ENCODE peak calls at places on chromosome 11, in seven cellular contexts. A is HCT116, K is HepG2, P is SK-N-SH, I is K562, G is GM12878, U is H1. C is an unnamed sample.

GRCh38 chr11:43835104-43835503 is 45.5 kb upstream of the ALKBH3 start:
- DNase-seq in U (no peak), A (no peak), I (no peak), K (no peak), G (no peak), P (peak; percentile 44), C (no peak)

GRCh38 chr11:35798423-35798822 is 135.8 kb downstream of the TRIM44 start:
- DNase-seq in A (no peak), K (no peak), U (no peak), I (no peak), G (no peak), P (no peak), C (no peak)

GRCh38 chr11:46006418-46007070 is 84.1 kb downstream of the LARGE2 start:
- DNase-seq in U (no peak), A (peak; percentile 63), K (peak; percentile 71), I (peak; percentile 47), P (peak; percentile 65), G (peak; percentile 37), C (peak; percentile 59)

GRCh38 chr11:12842933-12843636 is 166.0 kb upstream of the RASSF10 start:
- DNase-seq in G (no peak), P (peak; percentile 32), K (no peak), U (no peak), I (peak; percentile 76), A (no peak), C (no peak)

GRCh38 chr11:11396290-11397042 is 43.4 kb upstream of the CSNK2A3 start:
- DNase-seq in U (no peak), I (no peak), A (no peak), G (no peak), K (no peak), P (no peak), C (no peak)

GRCh38 chr11:59223177-59223576 is 10.4 kb upstream of the MPEG1 start:
- DNase-seq in I (no peak), U (no peak), K (no peak), P (no peak), A (no peak), G (no peak), C (no peak)

GRCh38 chr11:47532597-47533213 is 20.2 kb downstream of the CELF1 start:
- DNase-seq in U (no peak), G (no peak), P (peak; percentile 31), K (no peak), A (no peak), I (peak; percentile 26), C (no peak)

GRCh38 chr11:116112031-116112935 is 608.1 kb upstream of the CADM1 start:
- DNase-seq in P (no peak), I (no peak), G (no peak), K (no peak), U (no peak), A (no peak), C (no peak)

GRCh38 chr11:16030664-16031063 is 325.7 kb downstream of the SOX6 start:
- DNase-seq in I (no peak), A (no peak), K (no peak), U (no peak), G (no peak), P (no peak), C (no peak)

GRCh38 chr11:9821008-9821752 is 157.3 kb downstream of the SWAP70 start:
- DNase-seq in K (no peak), A (no peak), P (peak; percentile 46), I (no peak), U (no peak), G (no peak), C (no peak)

GRCh38 chr11:108543316-108543955 is 45.3 kb upstream of the POGLUT3 start:
- DNase-seq in K (no peak), P (no peak), G (no peak), I (no peak), U (no peak), A (no peak), C (no peak)

GRCh38 chr11:130449996-130450419 is 1.6 kb downstream of the ADAMTS15 start:
- DNase-seq in G (no peak), P (peak; percentile 65), I (peak; percentile 42), A (no peak), K (no peak), U (peak; percentile 93), C (no peak)

GRCh38 chr11:104462346-104462745 is 298.4 kb upstream of the PDGFD start:
- DNase-seq in A (no peak), G (no peak), P (no peak), U (no peak), I (no peak), K (no peak), C (no peak)

GRCh38 chr11:30698425-30698824 is 112.3 kb upstream of the MPPED2 start:
- DNase-seq in K (no peak), I (no peak), A (no peak), U (no peak), G (no peak), P (no peak), C (no peak)

GRCh38 chr11:87326594-87326993 is 288.9 kb downstream of the TMEM135 start:
- DNase-seq in U (no peak), G (no peak), K (no peak), A (no peak), P (no peak), I (no peak), C (no peak)

GRCh38 chr11:130573767-130574166 is 125.3 kb downstream of the ADAMTS15 start:
- DNase-seq in G (no peak), U (no peak), I (no peak), A (no peak), P (no peak), K (no peak), C (no peak)

GRCh38 chr11:119489087-119489486 is 66.1 kb upstream of the THY1 start:
- DNase-seq in G (no peak), A (no peak), P (no peak), U (peak; percentile 10), I (no peak), K (no peak), C (no peak)

GRCh38 chr11:107705027-107705426 is 6.8 kb downstream of the SLN start:
- DNase-seq in K (no peak), A (no peak), P (no peak), I (no peak), U (no peak), G (no peak), C (no peak)

GRCh38 chr11:78588517-78588916 is 13.9 kb upstream of the NARS2 start:
- DNase-seq in A (no peak), U (no peak), P (no peak), K (no peak), G (no peak), I (no peak), C (no peak)

GRCh38 chr11:45089251-45089650 is 57.2 kb upstream of the PRDM11 start:
- DNase-seq in I (no peak), K (no peak), G (no peak), A (no peak), P (no peak), U (no peak), C (no peak)

GRCh38 chr11:17391493-17392355 is 3.3 kb upstream of the KCNJ11 start:
- DNase-seq in I (no peak), U (no peak), K (no peak), G (no peak), P (peak; percentile 12), A (no peak), C (no peak)

GRCh38 chr11:57913713-57914704 is 109.7 kb upstream of the OR9Q1 start:
- DNase-seq in A (no peak), P (no peak), G (no peak), U (no peak), I (peak; percentile 33), K (no peak), C (no peak)

GRCh38 chr11:133104014-133104753 is 428.1 kb downstream of the OPCML start:
- DNase-seq in G (no peak), A (no peak), K (no peak), P (no peak), U (no peak), I (no peak), C (no peak)

GRCh38 chr11:16312242-16312641 is 44.1 kb downstream of the SOX6 start:
- DNase-seq in P (no peak), I (no peak), K (no peak), A (no peak), U (no peak), G (no peak), C (no peak)

GRCh38 chr11:111541209-111542061 is 915 bp downstream of the LAYN start:
- DNase-seq in G (no peak), A (no peak), I (no peak), P (peak; percentile 59), U (peak; percentile 67), K (no peak), C (no peak)

GRCh38 chr11:112961751-112962747 is 829 bp downstream of the NCAM1 start:
- DNase-seq in A (no peak), U (peak; percentile 57), G (no peak), P (peak; percentile 73), K (no peak), I (no peak), C (no peak)

GRCh38 chr11:64571050-64571409 is 20.0 kb upstream of the SLC22A12 start:
- DNase-seq in G (no peak), P (no peak), A (no peak), I (no peak), K (no peak), U (no peak), C (no peak)
- TF ChIP-seq SIN3A in G (no peak), P (no peak), A (no peak), I (no peak), K (no peak), U (no peak), C (no peak)

DNA sequence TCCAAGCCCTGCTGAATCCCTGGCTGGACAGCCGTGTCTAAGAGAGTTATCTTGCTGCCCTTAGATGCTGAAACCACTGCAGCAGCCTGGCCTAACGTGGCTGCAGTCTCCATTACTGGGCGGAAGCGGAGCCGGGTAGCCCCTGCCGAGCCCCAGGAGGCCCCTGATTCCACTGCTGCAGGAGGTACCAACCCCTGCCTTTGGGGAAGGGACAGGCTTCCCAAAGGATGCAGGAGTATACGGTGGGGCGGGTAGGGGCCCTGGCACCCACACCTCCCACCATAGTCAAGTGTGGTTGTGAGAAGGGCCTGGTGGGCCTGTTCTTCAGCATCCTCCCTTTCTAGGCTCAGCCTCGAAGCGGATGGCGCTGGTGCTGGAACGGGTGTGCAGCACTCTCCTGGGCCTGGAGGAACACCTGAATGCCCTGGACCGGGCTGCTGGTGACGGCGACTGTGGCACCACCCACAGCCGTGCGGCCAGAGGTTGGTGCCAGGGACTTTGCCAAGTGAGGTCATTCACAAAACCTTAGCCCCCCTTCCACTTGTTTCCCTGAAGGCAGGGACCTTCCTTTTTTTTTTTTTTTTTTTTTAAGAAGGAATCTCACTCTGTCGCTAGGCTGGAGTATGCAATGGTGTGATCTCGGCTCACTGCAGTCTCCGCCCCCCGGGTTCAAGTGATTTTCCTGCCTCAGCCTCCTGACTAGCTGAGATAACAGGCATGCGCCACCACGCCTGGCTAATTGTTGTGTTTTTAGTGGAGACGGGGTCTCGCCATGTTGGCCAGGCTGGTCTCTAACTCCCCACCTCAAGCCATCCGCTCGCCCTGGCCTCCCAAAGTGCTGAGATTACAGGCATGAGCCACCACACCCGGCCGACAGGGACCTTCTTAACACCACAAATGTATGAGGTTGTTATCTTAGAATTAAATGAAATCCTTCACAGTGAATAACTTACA is 11.0 kb downstream of the TKFC start:
- DNase-seq in U (no peak), K (no peak), A (no peak), G (no peak), I (no peak), P (no peak), C (no peak)
- TF ChIP-seq POLR2AphosphoS5 in U (no peak), K (peak; percentile 12), A (no peak), G (no peak), I (no peak), P (no peak), C (no peak)

GRCh38 chr11:102836290-102836875 is 7.0 kb downstream of the MMP3 start:
- DNase-seq in P (no peak), I (no peak), G (no peak), A (no peak), U (no peak), K (no peak), C (no peak)
- TF ChIP-seq SIN3A in P (no peak), I (no peak), G (no peak), A (no peak), U (no peak), K (no peak), C (no peak)

GRCh38 chr11:75402002-75402773 is 2.9 kb downstream of the RPS3 start:
- DNase-seq in U (no peak), G (no peak), A (no peak), K (no peak), P (no peak), I (no peak), C (no peak)
- TF ChIP-seq POLR2AphosphoS5 in U (peak; percentile 69), G (no peak), A (no peak), K (no peak), P (no peak), I (no peak), C (no peak)